ENCODE peak calls at places on chromosomes 11 and 22, in four cellular contexts. V is GM12878, W is A549, N is K562. P is an unnamed sample.

GRCh38 chr11:21511835-21512440 is 680.9 kb upstream of the ANO5 start:
- DNase-seq in V (no peak), W (peak; percentile 77), N (peak; percentile 28), P (peak; percentile 72)

GRCh38 chr11:57641426-57641825 is 8.3 kb downstream of the YPEL4 start:
- DNase-seq in V (no peak), W (peak; percentile 74), N (peak; percentile 53), P (peak; percentile 82)

GRCh38 chr22:24776525-24776924 is 2.0 kb upstream of the PIWIL3 start:
- DNase-seq in V (no peak), W (no peak), N (no peak), P (no peak)

GRCh38 chr11:128802358-128802981 is 64.6 kb downstream of the KCNJ1 start:
- DNase-seq in V (no peak), W (peak; percentile 15), N (no peak), P (no peak)

GRCh38 chr11:17846852-17847453 is 112.4 kb downstream of the KCNC1 start:
- DNase-seq in V (no peak), W (peak; percentile 17), N (peak; percentile 17), P (peak; percentile 8)

GRCh38 chr11:122743949-122744876 is 88.7 kb downstream of the UBASH3B start:
- DNase-seq in V (peak; percentile 55), W (no peak), N (no peak), P (peak; percentile 96)

GRCh38 chr11:67372232-67372992 is 986 bp downstream of the CLCF1 start:
- DNase-seq in V (no peak), W (no peak), N (peak; percentile 89), P (peak; percentile 72)

GRCh38 chr22:30531651-30532608 is 14.6 kb downstream of the SEC14L6 start:
- DNase-seq in V (no peak), W (no peak), N (peak; percentile 49), P (no peak)

GRCh38 chr22:41507330-41508063 is 36.8 kb downstream of the POLR3H start:
- DNase-seq in V (no peak), W (no peak), N (no peak), P (no peak)

GRCh38 chr11:33869511-33870422 is 22.1 kb downstream of the LMO2 start:
- DNase-seq in V (no peak), W (peak; percentile 14), N (peak; percentile 68), P (peak; percentile 68)

GRCh38 chr11:61923166-61924015 is 6.0 kb upstream of the RAB3IL1 start:
- DNase-seq in V (no peak), W (no peak), N (peak; percentile 59), P (no peak)

GRCh38 chr11:92826136-92826535 is 143.3 kb upstream of the MTNR1B start:
- DNase-seq in V (no peak), W (no peak), N (no peak), P (no peak)

GRCh38 chr11:118048472-118049370 is 28.2 kb upstream of the TMPRSS4 start:
- DNase-seq in V (no peak), W (no peak), N (no peak), P (no peak)

GRCh38 chr11:124745835-124746620 is 6.0 kb downstream of the VSIG2 start:
- DNase-seq in V (no peak), W (peak; percentile 24), N (no peak), P (no peak)

GRCh38 chr22:25388415-25388814 is 169.0 kb downstream of the CRYBB2 start:
- DNase-seq in V (no peak), W (no peak), N (no peak), P (no peak)

GRCh38 chr22:33897621-33897910 is 22.7 kb downstream of the LARGE1 start:
- DNase-seq in V (no peak), W (no peak), N (no peak), P (no peak)

GRCh38 chr11:2451916-2452694 is 7.3 kb downstream of the KCNQ1 start:
- DNase-seq in V (no peak), W (no peak), N (no peak), P (no peak)

GRCh38 chr11:115941481-115941993 is 437.3 kb upstream of the CADM1 start:
- DNase-seq in V (no peak), W (no peak), N (peak; percentile 23), P (peak; percentile 86)

GRCh38 chr11:119100246-119100959 is 1.2 kb downstream of the DPAGT1 start:
- DNase-seq in V (no peak), W (peak; percentile 51), N (no peak), P (peak; percentile 68)

GRCh38 chr11:111820059-111820375 is 51.4 kb downstream of the ALG9 start:
- DNase-seq in V (no peak), W (no peak), N (no peak), P (no peak)

GRCh38 chr11:115558635-115559034 is 54.4 kb upstream of the CADM1 start:
- DNase-seq in V (no peak), W (no peak), N (no peak), P (no peak)

GRCh38 chr11:77082838-77083552 is 16.2 kb downstream of the CAPN5 start:
- DNase-seq in V (no peak), W (no peak), N (no peak), P (no peak)

GRCh38 chr11:124421043-124421442 is 3.6 kb downstream of the OR8B4 start:
- DNase-seq in V (no peak), W (no peak), N (no peak), P (no peak)

GRCh38 chr22:40177738-40178416 is at the start of gene TNRC6B:
- DNase-seq in V (peak; percentile 98), W (peak; percentile 94), N (peak; percentile 66), P (peak; percentile 96)
- TF ChIP-seq POLR2A in V (peak; percentile 91), W (peak; percentile 54), N (peak; percentile 95), P (peak; percentile 79)

DNA sequence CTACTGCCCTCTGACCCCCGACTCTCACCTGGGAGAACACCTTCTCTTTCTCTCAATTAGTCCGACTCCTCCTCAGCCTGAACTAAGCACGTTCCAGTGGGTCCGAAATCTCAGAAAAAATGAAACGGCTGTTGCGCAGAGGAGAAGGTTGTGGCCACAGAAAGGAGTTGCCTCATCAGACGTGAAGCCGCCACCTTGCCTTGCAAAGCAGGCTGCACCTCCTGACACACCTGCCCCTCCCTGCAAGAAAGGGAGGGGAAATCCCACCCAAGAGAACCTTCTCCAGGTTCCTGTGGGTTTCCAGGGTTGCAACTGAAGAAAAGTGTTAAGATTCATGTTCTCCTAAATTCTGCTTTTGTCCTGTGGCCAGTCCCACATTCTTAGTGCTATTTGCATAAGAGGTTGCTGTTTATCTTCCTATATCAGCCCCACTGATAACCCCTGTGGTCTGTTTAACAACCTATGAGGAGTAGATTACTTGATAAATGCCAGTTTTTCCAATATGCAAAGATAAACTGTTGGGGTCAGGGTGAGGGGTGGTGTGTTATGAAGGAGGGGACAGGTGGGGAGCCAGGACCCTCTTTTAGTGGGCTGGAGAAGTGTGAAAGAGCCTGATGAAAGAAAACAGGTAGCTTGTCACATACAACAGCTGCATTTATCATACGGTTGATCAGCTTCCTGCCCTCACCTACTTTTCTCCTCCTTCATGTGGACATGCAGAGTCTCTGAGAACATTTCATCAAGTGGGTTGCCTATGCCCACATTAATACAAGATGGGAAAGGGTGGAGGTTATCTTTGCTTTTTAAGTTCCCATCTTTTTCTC is 18.2 kb downstream of the ZBTB16 start:
- DNase-seq in V (no peak), W (no peak), N (no peak), P (peak; percentile 66)
- TF ChIP-seq MAX in V (no peak), W (no peak), N (no peak), P (no peak)

GRCh38 chr11:762421-763072 is 14.7 kb downstream of the GATD1 start:
- DNase-seq in V (no peak), W (peak; percentile 71), N (peak; percentile 36), P (peak; percentile 76)
- TF ChIP-seq MYC in V (no peak), W (no peak), N (no peak), P (peak; percentile 56)

GRCh38 chr11:70912226-70912840 is 340.0 kb downstream of the SHANK2 start:
- DNase-seq in V (no peak), W (no peak), N (no peak), P (peak; percentile 10)

GRCh38 chr11:70906101-70906500 is 346.3 kb downstream of the SHANK2 start:
- DNase-seq in V (no peak), W (no peak), N (no peak), P (no peak)

GRCh38 chr11:70913715-70914231 is 338.6 kb downstream of the SHANK2 start:
- DNase-seq in V (no peak), W (no peak), N (no peak), P (no peak)

GRCh38 chr11:70910835-70911234 is 341.5 kb downstream of the SHANK2 start:
- DNase-seq in V (no peak), W (no peak), N (no peak), P (no peak)

DNA sequence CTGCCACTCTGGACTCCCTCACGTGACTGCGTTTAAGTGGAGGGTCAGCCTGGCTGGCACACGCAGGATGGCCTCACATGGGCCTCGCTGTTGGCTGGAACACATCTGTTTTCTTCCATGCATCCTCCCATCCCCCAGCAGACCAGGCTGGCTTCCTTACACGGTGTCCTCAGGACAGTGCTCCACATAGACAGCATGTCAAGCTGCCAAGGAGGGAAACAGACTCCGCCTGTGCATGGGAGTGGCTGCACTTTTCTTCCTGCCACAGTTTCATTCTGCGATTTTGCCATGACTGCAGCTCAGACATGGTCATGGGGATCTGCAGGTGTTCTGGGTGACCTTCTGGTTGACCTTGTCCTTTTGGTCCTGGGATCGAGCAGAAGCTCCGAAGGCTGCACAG is 344.2 kb downstream of the SHANK2 start:
- DNase-seq in V (no peak), W (no peak), N (no peak), P (no peak)
- TF ChIP-seq POLR2A in V (no peak), W (no peak), N (no peak), P (no peak)

GRCh38 chr11:35169754-35170153 is 30.8 kb downstream of the CD44 start:
- DNase-seq in V (no peak), W (no peak), N (no peak), P (no peak)

GRCh38 chr11:35171226-35171625 is 32.3 kb downstream of the CD44 start:
- DNase-seq in V (no peak), W (no peak), N (no peak), P (no peak)

GRCh38 chr11:35173011-35173511 is 34.1 kb downstream of the CD44 start:
- DNase-seq in V (peak; percentile 35), W (no peak), N (no peak), P (peak; percentile 65)

GRCh38 chr11:35168606-35169200 is 29.7 kb downstream of the CD44 start:
- DNase-seq in V (no peak), W (no peak), N (no peak), P (no peak)

DNA sequence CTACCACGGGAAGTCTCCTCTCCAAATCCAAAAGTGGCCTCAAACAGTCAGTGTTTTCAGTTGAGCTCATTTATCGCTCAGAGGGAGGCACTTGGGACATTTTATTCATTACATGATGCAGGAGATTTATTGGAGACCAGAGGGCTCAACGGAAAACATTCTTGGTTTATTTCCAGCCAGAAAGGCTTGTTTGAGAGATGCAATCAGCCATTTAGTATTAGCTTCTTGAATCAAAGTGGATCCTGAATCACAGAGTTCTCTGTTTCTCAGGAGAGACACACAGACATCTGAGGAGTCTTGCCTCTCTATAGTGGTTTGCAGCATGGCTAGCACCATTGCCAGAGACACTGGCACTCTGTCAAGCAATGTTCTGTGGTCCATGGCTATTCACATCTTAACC is 31.5 kb downstream of the CD44 start:
- DNase-seq in V (no peak), W (no peak), N (no peak), P (no peak)
- TF ChIP-seq MAX in V (no peak), W (no peak), N (no peak), P (no peak)